ENCODE peak calls at places on chromosomes 6 and 20, in six cellular contexts. F is astrocyte of the spinal cord, O is right atrium auricular region, N is AG04450, W is dorsolateral prefrontal cortex, V is mammary epithelial cell. P is an unnamed sample.

GRCh38 chr6:81752969-81753708 is 658 bp upstream of the TENT5A start:
- DNase-seq in F (peak; percentile 94), O (peak; percentile 94), N (peak; percentile 83), W (peak; percentile 75), V (peak; percentile 78), P (peak; percentile 94)

GRCh38 chr6:136083540-136083939 is 166.6 kb downstream of the MTFR2 start:
- DNase-seq in F (no peak), O (no peak), N (no peak), W (no peak), V (no peak), P (no peak)

GRCh38 chr20:51712501-51713212 is 55.5 kb downstream of the ATP9A start:
- DNase-seq in F (peak; percentile 27), O (no peak), N (no peak), W (peak; percentile 75), V (no peak), P (peak; percentile 15)

GRCh38 chr6:166411721-166412151 is 29.0 kb upstream of the MPC1 start:
- DNase-seq in F (no peak), O (no peak), N (no peak), W (no peak), V (no peak), P (no peak)

GRCh38 chr6:152981989-152982767 is 663 bp downstream of the FBXO5 start:
- DNase-seq in F (no peak), O (no peak), N (no peak), W (no peak), V (no peak), P (no peak)

GRCh38 chr20:32509639-32510066 is 75.5 kb downstream of the NOL4L start:
- DNase-seq in F (no peak), O (no peak), N (no peak), W (no peak), V (no peak), P (no peak)

GRCh38 chr6:144075884-144076283 is 19.5 kb downstream of the SF3B5 start:
- DNase-seq in F (no peak), O (no peak), N (no peak), W (no peak), V (no peak), P (no peak)

GRCh38 chr6:131331873-131332759 is 196.8 kb downstream of the AKAP7 start:
- DNase-seq in F (no peak), O (no peak), N (no peak), W (no peak), V (no peak), P (no peak)

GRCh38 chr6:328924-329323 is 36.6 kb downstream of the DUSP22 start:
- DNase-seq in F (no peak), O (no peak), N (no peak), W (no peak), V (no peak), P (no peak)

GRCh38 chr6:52227495-52227894 is 16.8 kb downstream of the IL17F start:
- DNase-seq in F (no peak), O (no peak), N (no peak), W (no peak), V (no peak), P (no peak)

GRCh38 chr20:63848003-63848911 is 13.0 kb upstream of the ABHD16B start:
- DNase-seq in F (no peak), O (no peak), N (no peak), W (peak; percentile 86), V (no peak), P (no peak)

GRCh38 chr6:44493132-44493531 is 105.6 kb downstream of the CDC5L start:
- DNase-seq in F (no peak), O (no peak), N (no peak), W (no peak), V (no peak), P (no peak)

GRCh38 chr6:164144316-164144715 is 729.8 kb downstream of the QKI start:
- DNase-seq in F (no peak), O (no peak), N (no peak), W (no peak), V (no peak), P (no peak)

GRCh38 chr6:144266091-144266649 is 19.0 kb upstream of the UTRN start:
- DNase-seq in F (peak; percentile 87), O (peak; percentile 64), N (peak; percentile 44), W (no peak), V (no peak), P (peak; percentile 92)

GRCh38 chr20:57374931-57375651 is 16.1 kb upstream of the RBM38 start:
- DNase-seq in F (no peak), O (no peak), N (no peak), W (no peak), V (no peak), P (no peak)

GRCh38 chr20:40486297-40486696 is 202.7 kb downstream of the MAFB start:
- DNase-seq in F (no peak), O (no peak), N (no peak), W (no peak), V (no peak), P (no peak)

GRCh38 chr6:14985366-14985765 is 260.5 kb upstream of the JARID2 start:
- DNase-seq in F (no peak), O (no peak), N (no peak), W (no peak), V (no peak), P (no peak)

GRCh38 chr20:56362833-56363413 is 4.1 kb downstream of the FAM210B start:
- DNase-seq in F (no peak), O (no peak), N (no peak), W (no peak), V (no peak), P (no peak)

GRCh38 chr6:4940416-4940815 is 63.4 kb downstream of the RPP40 start:
- DNase-seq in F (no peak), O (no peak), N (no peak), W (no peak), V (peak; percentile 55), P (no peak)

GRCh38 chr6:4943716-4944115 is 60.1 kb downstream of the RPP40 start:
- DNase-seq in F (no peak), O (no peak), N (no peak), W (no peak), V (no peak), P (peak; percentile 12)

GRCh38 chr6:4944325-4944724 is 59.5 kb downstream of the RPP40 start:
- DNase-seq in F (no peak), O (no peak), N (no peak), W (no peak), V (no peak), P (no peak)

GRCh38 chr6:4942673-4943009 is 61.2 kb downstream of the RPP40 start:
- DNase-seq in F (no peak), O (no peak), N (peak; percentile 6), W (no peak), V (no peak), P (no peak)

DNA sequence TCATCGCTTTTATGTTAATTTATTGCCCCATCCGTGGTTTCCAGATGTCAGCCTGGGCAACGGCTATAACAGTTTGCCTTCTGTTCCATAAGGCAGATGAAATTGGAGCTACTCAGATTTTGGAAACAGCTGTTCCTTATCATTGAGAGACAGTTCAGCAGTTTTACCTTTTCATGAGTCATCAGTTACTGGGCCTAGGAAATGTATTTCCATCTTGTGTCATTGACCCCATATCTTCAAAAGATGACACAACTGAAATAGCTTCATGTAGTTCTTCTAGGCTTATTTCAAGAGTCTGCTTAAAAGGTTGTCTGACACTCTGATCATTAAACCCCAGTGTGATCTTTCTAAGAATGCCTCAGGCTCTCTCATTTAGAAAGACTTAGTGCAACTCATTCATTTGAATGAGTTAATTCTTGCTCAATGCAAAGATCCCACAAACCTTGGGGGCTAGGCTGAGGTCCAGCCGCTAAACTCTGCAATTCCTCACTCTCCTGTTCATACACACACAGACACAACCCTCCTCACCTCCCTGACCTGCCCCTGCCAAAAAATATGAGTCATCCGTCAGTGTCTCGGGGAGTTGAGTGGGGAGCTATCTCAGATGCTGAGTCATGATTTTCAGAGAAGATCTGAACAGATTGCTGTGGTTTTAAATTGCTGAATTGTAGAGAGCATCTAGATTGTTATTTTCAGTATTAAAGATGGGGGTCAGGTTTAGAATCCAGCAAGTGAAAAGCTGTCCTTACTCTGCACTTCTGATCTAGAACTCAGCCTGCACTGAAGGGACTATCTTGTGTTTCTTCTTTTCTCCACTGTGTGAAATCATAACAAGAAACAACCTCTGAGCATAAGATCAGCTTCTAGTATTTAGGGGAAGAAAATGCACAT is 61.8 kb downstream of the RPP40 start:
- DNase-seq in F (peak; percentile 91), O (no peak), N (peak; percentile 85), W (no peak), V (peak; percentile 97), P (peak; percentile 96)
- H3K4me3 ChIP-seq in F (no peak overlapping the region), O (no peak overlapping the region), N (no peak overlapping the region), W (no peak overlapping the region), V (no peak overlapping the region), P (no peak overlapping the region)

DNA sequence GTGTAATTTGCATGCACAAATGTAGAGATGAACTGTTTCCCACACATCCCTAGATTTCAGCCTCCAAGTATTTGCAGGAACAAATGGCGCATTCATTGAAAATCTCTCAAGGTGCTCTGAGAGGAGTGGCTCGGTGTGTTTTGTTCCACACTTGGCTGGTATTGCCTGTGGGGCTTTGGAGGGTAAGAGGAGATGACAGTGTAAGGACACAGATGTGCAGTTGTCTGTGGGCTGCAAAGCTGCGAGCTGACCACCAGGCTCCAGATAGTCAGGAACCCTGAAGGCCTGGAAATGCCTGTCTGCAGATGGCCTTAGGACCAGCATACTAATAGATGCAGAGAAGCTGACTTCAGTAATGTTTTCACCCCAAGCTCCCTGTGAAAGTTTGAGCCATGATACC is 57.7 kb upstream of the PBOV1 start:
- DNase-seq in F (no peak), O (no peak), N (no peak), W (no peak), V (no peak), P (no peak)
- TF ChIP-seq CTCF in F (no peak), O (no peak), N (no peak), W (no peak), V (no peak), P (no peak)

DNA sequence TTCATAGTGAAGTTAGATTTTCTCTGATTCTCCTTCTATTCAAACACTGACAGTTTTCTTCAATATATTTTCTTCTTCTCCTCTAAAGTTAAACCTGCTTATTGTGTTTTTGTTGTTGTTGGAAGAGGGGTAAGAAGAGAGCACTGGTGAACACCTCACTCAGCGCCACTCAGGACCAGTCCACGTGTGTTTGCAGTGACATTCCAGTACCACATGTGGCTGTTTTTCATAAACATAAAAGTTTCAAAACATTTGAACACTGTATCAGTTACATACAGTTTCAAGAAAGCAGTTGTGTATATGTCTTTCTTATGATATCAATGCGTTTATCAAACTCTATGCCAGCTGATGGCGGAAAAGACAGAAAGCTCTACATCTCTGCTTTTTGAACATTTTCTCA is 86.7 kb downstream of the HMGCLL1 start:
- DNase-seq in F (no peak), O (no peak), N (no peak), W (no peak), V (no peak), P (no peak)
- H3K4me3 ChIP-seq in F (no peak overlapping the region), O (no peak overlapping the region), N (no peak overlapping the region), W (no peak overlapping the region), V (no peak overlapping the region), P (no peak overlapping the region)

DNA sequence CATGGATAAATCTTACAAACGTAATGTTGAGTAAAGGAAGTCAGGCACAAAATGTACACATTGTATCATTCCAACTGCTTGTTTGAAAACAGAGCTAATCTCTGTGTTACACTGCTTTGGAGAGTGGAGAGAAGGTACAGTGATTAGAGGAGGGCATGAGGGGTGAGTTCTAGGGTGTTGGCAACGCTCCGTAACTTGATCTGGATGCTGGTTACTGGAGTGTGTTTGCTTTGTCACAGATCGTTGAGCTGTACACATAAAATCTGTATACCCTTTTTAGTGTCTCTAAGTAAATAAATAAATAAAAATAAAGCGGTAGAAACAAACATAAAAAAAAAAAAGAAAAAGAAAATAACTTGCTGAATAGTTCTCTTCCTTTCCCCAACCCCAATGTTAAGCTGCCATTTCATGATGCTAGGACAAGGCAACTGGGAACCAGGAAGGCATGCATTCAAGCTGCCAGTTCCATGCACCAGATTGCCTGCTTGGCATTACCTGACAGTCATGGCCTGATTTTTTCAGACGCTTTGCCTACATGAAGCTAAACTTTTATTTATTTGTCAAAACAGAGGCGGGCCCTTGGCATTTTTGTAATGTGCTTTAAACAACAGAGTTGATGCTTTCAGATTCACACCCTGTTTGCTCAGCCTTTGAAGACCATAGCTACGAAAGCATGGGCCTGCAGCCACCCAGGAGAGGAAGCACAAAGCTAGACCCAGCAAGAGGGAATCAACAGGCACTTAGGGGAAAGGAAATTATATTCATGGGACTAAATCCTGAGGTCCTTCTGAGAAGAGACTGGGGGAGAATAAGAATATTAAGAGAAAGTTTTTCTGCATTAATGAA is 21.2 kb downstream of the TNFRSF21 start:
- DNase-seq in F (no peak), O (no peak), N (no peak), W (peak; percentile 19), V (no peak), P (no peak)
- TF ChIP-seq CTCF in F (no peak), O (no peak), N (no peak), W (no peak), V (no peak), P (no peak)